ENCODE peak calls at places on chromosomes 12 and 14, in ten cellular contexts. K is endothelial cell of umbilical vein, V is lower lobe of right lung, S is pancreas, X is coronary artery, R is breast epithelium, U is heart left ventricle, O is Peyer's patch, N is PC-9, H is MM.1S. L is an unnamed sample.

GRCh38 chr12:117587646-117588287 is 226.3 kb upstream of the NOS1 start:
- DNase-seq in K (peak; percentile 57), V (peak; percentile 64), S (peak; percentile 17), X (no peak), R (peak; percentile 60), U (peak; percentile 30), O (peak; percentile 78), N (peak; percentile 31), H (peak; percentile 17), L (peak; percentile 29)

GRCh38 chr12:106445981-106446380 is 88.4 kb downstream of the POLR3B start:
- DNase-seq in K (no peak), V (no peak), S (no peak), X (no peak), R (no peak), U (no peak), O (no peak), N (no peak), H (no peak), L (no peak)

GRCh38 chr12:11823043-11823442 is 173.6 kb downstream of the ETV6 start:
- DNase-seq in K (no peak), V (no peak), S (no peak), X (no peak), R (no peak), U (no peak), O (no peak), N (no peak), H (no peak), L (no peak)

GRCh38 chr12:95546491-95546813 is 4.8 kb downstream of the USP44 start:
- DNase-seq in K (no peak), V (no peak), S (no peak), X (no peak), R (no peak), U (no peak), O (no peak), N (no peak), H (no peak), L (no peak)

GRCh38 chr14:34465069-34465859 is 3.2 kb upstream of the SPTSSA start:
- DNase-seq in K (peak; percentile 50), V (no peak), S (no peak), X (no peak), R (no peak), U (no peak), O (no peak), N (no peak), H (peak; percentile 27), L (peak; percentile 27)

GRCh38 chr14:67729072-67729561 is 27.4 kb downstream of the RDH12 start:
- DNase-seq in K (no peak), V (peak; percentile 57), S (peak; percentile 11), X (no peak), R (no peak), U (no peak), O (peak; percentile 49), N (no peak), H (no peak), L (no peak)

GRCh38 chr14:74141703-74142102 is 56.9 kb downstream of the LIN52 start:
- DNase-seq in K (no peak), V (no peak), S (no peak), X (no peak), R (no peak), U (no peak), O (peak; percentile 54), N (no peak), H (no peak), L (no peak)

GRCh38 chr12:14284189-14284722 is 81.2 kb upstream of the ATF7IP start:
- DNase-seq in K (no peak), V (no peak), S (no peak), X (no peak), R (no peak), U (peak; percentile 51), O (no peak), N (no peak), H (no peak), L (no peak)

GRCh38 chr12:104049278-104050257 is at the start of gene GLT8D2:
- DNase-seq in K (peak; percentile 43), V (peak; percentile 56), S (peak; percentile 13), X (peak; percentile 81), R (peak; percentile 56), U (peak; percentile 65), O (peak; percentile 50), N (peak; percentile 37), H (no peak), L (no peak)
- H3K4me3 ChIP-seq in K (peak within 1 kb of the TSS; percentile 40), V (peak within 1 kb of the TSS; percentile 47), S (peak within 1 kb of the TSS; percentile 41), X (peak within 1 kb of the TSS; percentile 67), R (peak within 1 kb of the TSS; percentile 73), U (peak within 1 kb of the TSS; percentile 54), O (peak within 1 kb of the TSS; percentile 18), N (peak within 1 kb of the TSS; percentile 48), H (peak within 1 kb of the TSS; percentile 32), L (no peak within 1 kb of the TSS)

GRCh38 chr14:101004954-101005353 is 101.4 kb upstream of the RTL1 start:
- DNase-seq in K (no peak), V (no peak), S (no peak), X (no peak), R (peak; percentile 49), U (no peak), O (no peak), N (no peak), H (peak; percentile 30), L (no peak)

GRCh38 chr14:101000711-101001110 is 97.2 kb upstream of the RTL1 start:
- DNase-seq in K (no peak), V (no peak), S (no peak), X (no peak), R (no peak), U (no peak), O (no peak), N (no peak), H (no peak), L (no peak)

GRCh38 chr14:101004176-101004575 is 100.7 kb upstream of the RTL1 start:
- DNase-seq in K (no peak), V (no peak), S (no peak), X (peak; percentile 64), R (no peak), U (no peak), O (no peak), N (no peak), H (no peak), L (no peak)

GRCh38 chr14:101002738-101003137 is 99.2 kb upstream of the RTL1 start:
- DNase-seq in K (no peak), V (no peak), S (no peak), X (no peak), R (no peak), U (no peak), O (no peak), N (no peak), H (no peak), L (no peak)

DNA sequence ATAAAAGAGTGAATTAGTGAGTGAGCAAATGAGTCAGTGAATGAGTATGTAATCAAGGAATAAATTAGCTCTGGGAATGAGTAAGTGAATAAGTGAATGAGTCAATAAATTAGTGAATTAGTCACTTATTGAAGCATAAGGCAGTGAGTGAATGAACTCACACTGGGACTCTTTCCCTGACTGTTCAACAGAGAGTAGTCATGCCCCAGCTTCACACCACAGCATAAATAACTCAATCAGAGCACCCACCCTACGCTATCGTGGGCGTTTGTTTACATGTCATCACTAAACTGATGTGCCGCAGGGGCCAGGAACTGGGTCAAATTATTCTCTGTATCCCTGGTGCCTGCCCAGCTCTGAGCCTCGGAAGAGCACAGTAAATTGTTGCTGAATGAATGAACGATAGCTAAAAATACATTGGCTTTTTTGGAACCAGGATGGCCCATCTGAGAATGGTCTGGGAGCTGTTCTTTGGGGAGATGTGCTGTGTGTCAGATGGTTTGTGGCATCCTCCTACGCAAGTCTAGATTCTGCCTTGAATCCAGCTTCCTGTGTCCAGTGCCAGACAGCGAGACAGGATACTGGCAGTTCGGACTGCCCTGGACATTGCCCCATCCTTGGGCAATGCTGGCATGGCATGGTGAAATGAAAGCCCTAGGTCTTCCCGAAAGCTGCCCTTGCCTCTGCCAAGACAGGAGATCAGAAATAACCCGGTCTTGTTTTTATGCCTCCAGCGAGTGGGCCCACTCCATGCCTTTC is 98.0 kb upstream of the RTL1 start:
- DNase-seq in K (no peak), V (no peak), S (no peak), X (peak; percentile 53), R (no peak), U (no peak), O (no peak), N (no peak), H (no peak), L (no peak)
- H3K27ac ChIP-seq in K (no peak overlapping the region), V (no peak overlapping the region), S (no peak overlapping the region), X (no peak overlapping the region), R (no peak overlapping the region), U (no peak overlapping the region), O (no peak overlapping the region), N (no peak overlapping the region), H (no peak overlapping the region), L (no peak overlapping the region)

GRCh38 chr14:104770072-104770579 is 17.2 kb downstream of the SIVA1 start:
- DNase-seq in K (no peak), V (no peak), S (no peak), X (no peak), R (no peak), U (no peak), O (no peak), N (no peak), H (no peak), L (no peak)

GRCh38 chr14:104766863-104767633 is 14.1 kb downstream of the SIVA1 start:
- DNase-seq in K (no peak), V (no peak), S (no peak), X (no peak), R (no peak), U (no peak), O (no peak), N (no peak), H (no peak), L (no peak)

GRCh38 chr14:104769324-104770071 is 16.6 kb downstream of the SIVA1 start:
- DNase-seq in K (no peak), V (no peak), S (no peak), X (no peak), R (no peak), U (no peak), O (no peak), N (no peak), H (no peak), L (no peak)

GRCh38 chr14:104767634-104767918 is 14.6 kb downstream of the SIVA1 start:
- DNase-seq in K (no peak), V (no peak), S (no peak), X (no peak), R (no peak), U (no peak), O (no peak), N (no peak), H (no peak), L (no peak)

DNA sequence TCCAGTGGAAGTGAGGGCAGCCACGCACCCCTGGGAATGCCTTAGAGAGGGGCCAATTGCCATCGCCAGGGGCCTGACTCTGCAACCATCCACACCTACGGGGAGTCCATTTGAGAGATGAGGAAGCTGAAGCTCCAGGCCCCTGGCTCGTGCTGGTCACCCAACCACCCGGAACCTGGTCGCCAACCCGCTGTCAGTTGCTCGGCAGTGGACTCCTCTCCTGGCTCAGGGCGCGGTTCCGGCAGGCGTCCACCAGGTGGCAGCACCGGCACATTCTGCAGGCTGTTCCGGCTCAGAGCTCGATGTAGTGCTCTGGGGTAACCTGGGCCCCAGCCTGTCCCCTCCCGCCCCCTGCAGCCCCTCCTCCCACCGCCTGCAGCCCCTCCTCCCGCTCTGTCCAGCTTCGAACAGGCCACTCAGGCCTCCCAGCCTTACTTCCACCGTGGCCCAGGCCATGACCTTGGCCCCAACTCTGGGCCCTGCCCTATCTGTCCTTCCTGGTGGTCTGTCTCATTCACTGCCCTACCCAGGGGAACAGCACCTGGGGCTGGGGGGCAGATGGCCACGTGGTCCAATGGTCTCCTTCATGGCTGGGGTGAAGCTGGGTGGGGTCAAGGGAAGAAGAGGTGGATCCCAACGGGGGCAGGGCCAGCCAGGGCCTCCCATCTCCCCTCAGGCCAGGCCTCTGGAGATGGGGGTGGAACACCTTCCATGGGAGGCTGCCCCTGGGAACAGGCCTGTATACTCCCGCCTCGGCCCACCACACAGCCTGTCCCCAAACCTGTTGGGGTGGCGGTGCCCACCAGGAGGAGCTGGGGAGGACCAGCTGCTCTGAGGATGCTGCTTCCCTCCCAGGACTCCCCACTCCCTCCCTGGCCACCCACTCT is 15.7 kb downstream of the SIVA1 start:
- DNase-seq in K (peak; percentile 75), V (peak; percentile 92), S (peak; percentile 81), X (peak; percentile 89), R (peak; percentile 95), U (peak; percentile 89), O (peak; percentile 96), N (peak; percentile 82), H (peak; percentile 49), L (peak; percentile 87)
- H3K4me3 ChIP-seq in K (no peak overlapping the region), V (no peak overlapping the region), S (no peak overlapping the region), X (no peak overlapping the region), R (no peak overlapping the region), U (no peak overlapping the region), O (no peak overlapping the region), N (no peak overlapping the region), H (no peak overlapping the region), L (no peak overlapping the region)

GRCh38 chr12:92571169-92571568 is 131.6 kb upstream of the PLEKHG7 start:
- DNase-seq in K (no peak), V (no peak), S (no peak), X (no peak), R (no peak), U (no peak), O (no peak), N (no peak), H (no peak), L (no peak)
- H3K27ac ChIP-seq in K (no peak overlapping the region), V (no peak overlapping the region), S (peak overlapping the region; percentile 3), X (no peak overlapping the region), R (peak overlapping the region; percentile 53), U (no peak overlapping the region), O (no peak overlapping the region), N (no peak overlapping the region), H (no peak overlapping the region), L (no peak overlapping the region)

L was measured in CD4-positive, CD25-positive, alpha-beta regulatory T cell.